ENCODE peak calls at places on chromosomes 5 and 9, in ten cellular contexts. One of them, this sample, is unnamed.

GRCh38 chr5:40547557-40547956 is 132.2 kb upstream of the PTGER4 start:
- DNase-seq in astrocyte of the cerebellum: no peak
- DNase-seq in cardiac fibroblast: no peak
- DNase-seq in GM12865: no peak
- DNase-seq in HL-60: no peak
- DNase-seq in fibroblast of mammary gland: no peak
- DNase-seq in tibial nerve: no peak
- DNase-seq in right cardiac atrium: no peak
- DNase-seq in BE2C: no peak
- DNase-seq in heart left ventricle: no peak
- DNase-seq in this sample: no peak

GRCh38 chr5:174453690-174454089 is 270.7 kb upstream of the MSX2 start:
- DNase-seq in tibial nerve: no peak
- DNase-seq in BE2C: peak; percentile 29
- DNase-seq in fibroblast of mammary gland: no peak
- DNase-seq in right cardiac atrium: no peak
- DNase-seq in GM12865: no peak
- DNase-seq in cardiac fibroblast: no peak
- DNase-seq in astrocyte of the cerebellum: no peak
- DNase-seq in HL-60: no peak
- DNase-seq in heart left ventricle: no peak
- DNase-seq in this sample: no peak

GRCh38 chr9:94655739-94656138 is 16.4 kb upstream of the FBP1 start:
- DNase-seq in HL-60: peak; percentile 20
- DNase-seq in tibial nerve: no peak
- DNase-seq in heart left ventricle: no peak
- DNase-seq in BE2C: no peak
- DNase-seq in fibroblast of mammary gland: no peak
- DNase-seq in right cardiac atrium: no peak
- DNase-seq in GM12865: no peak
- DNase-seq in cardiac fibroblast: no peak
- DNase-seq in astrocyte of the cerebellum: no peak
- DNase-seq in this sample: no peak

GRCh38 chr5:173882632-173883031 is 5.5 kb upstream of the CPEB4 start:
- DNase-seq in cardiac fibroblast: peak; percentile 58
- DNase-seq in HL-60: no peak
- DNase-seq in BE2C: no peak
- DNase-seq in right cardiac atrium: no peak
- DNase-seq in GM12865: no peak
- DNase-seq in astrocyte of the cerebellum: no peak
- DNase-seq in fibroblast of mammary gland: peak; percentile 27
- DNase-seq in tibial nerve: no peak
- DNase-seq in heart left ventricle: no peak
- DNase-seq in this sample: no peak

GRCh38 chr5:133423031-133423617 is 189.2 kb downstream of the FSTL4 start:
- DNase-seq in heart left ventricle: no peak
- DNase-seq in HL-60: no peak
- DNase-seq in fibroblast of mammary gland: no peak
- DNase-seq in astrocyte of the cerebellum: no peak
- DNase-seq in BE2C: no peak
- DNase-seq in GM12865: no peak
- DNase-seq in cardiac fibroblast: no peak
- DNase-seq in right cardiac atrium: no peak
- DNase-seq in tibial nerve: no peak
- DNase-seq in this sample: no peak

GRCh38 chr9:89996717-89997116 is 391.9 kb downstream of the GADD45G start:
- DNase-seq in right cardiac atrium: no peak
- DNase-seq in fibroblast of mammary gland: peak; percentile 20
- DNase-seq in GM12865: no peak
- DNase-seq in HL-60: no peak
- DNase-seq in tibial nerve: no peak
- DNase-seq in astrocyte of the cerebellum: no peak
- DNase-seq in cardiac fibroblast: no peak
- DNase-seq in BE2C: no peak
- DNase-seq in heart left ventricle: no peak
- DNase-seq in this sample: peak; percentile 44

GRCh38 chr5:58670620-58671019 is 87.7 kb downstream of the RAB3C start:
- DNase-seq in right cardiac atrium: no peak
- DNase-seq in astrocyte of the cerebellum: no peak
- DNase-seq in cardiac fibroblast: no peak
- DNase-seq in HL-60: no peak
- DNase-seq in tibial nerve: no peak
- DNase-seq in GM12865: no peak
- DNase-seq in fibroblast of mammary gland: no peak
- DNase-seq in heart left ventricle: no peak
- DNase-seq in BE2C: no peak
- DNase-seq in this sample: no peak

GRCh38 chr5:34709861-34710673 is 53.9 kb downstream of the RAI14 start:
- DNase-seq in tibial nerve: no peak
- DNase-seq in HL-60: no peak
- DNase-seq in astrocyte of the cerebellum: peak; percentile 95
- DNase-seq in cardiac fibroblast: peak; percentile 94
- DNase-seq in right cardiac atrium: no peak
- DNase-seq in GM12865: no peak
- DNase-seq in fibroblast of mammary gland: peak; percentile 84
- DNase-seq in BE2C: no peak
- DNase-seq in heart left ventricle: no peak
- DNase-seq in this sample: no peak

GRCh38 chr5:148939676-148940075 is 113.3 kb downstream of the ADRB2 start:
- DNase-seq in right cardiac atrium: no peak
- DNase-seq in heart left ventricle: no peak
- DNase-seq in cardiac fibroblast: no peak
- DNase-seq in fibroblast of mammary gland: peak; percentile 60
- DNase-seq in BE2C: no peak
- DNase-seq in HL-60: no peak
- DNase-seq in astrocyte of the cerebellum: peak; percentile 19
- DNase-seq in GM12865: no peak
- DNase-seq in tibial nerve: no peak
- DNase-seq in this sample: no peak

GRCh38 chr5:77645158-77645994 is 6.9 kb upstream of the OTP start:
- DNase-seq in right cardiac atrium: no peak
- DNase-seq in fibroblast of mammary gland: no peak
- DNase-seq in heart left ventricle: no peak
- DNase-seq in GM12865: peak; percentile 62
- DNase-seq in tibial nerve: no peak
- DNase-seq in HL-60: no peak
- DNase-seq in cardiac fibroblast: no peak
- DNase-seq in BE2C: peak; percentile 74
- DNase-seq in astrocyte of the cerebellum: no peak
- DNase-seq in this sample: no peak
- H3K4me3 ChIP-seq in right cardiac atrium: peak overlapping the region; percentile 56
- H3K4me3 ChIP-seq in fibroblast of mammary gland: no peak overlapping the region
- H3K4me3 ChIP-seq in heart left ventricle: no peak overlapping the region
- H3K4me3 ChIP-seq in GM12865: peak overlapping the region; percentile 62
- H3K4me3 ChIP-seq in tibial nerve: no peak overlapping the region
- H3K4me3 ChIP-seq in HL-60: peak overlapping the region; percentile 6
- H3K4me3 ChIP-seq in cardiac fibroblast: no peak overlapping the region
- H3K4me3 ChIP-seq in BE2C: peak overlapping the region; percentile 53
- H3K4me3 ChIP-seq in astrocyte of the cerebellum: no peak overlapping the region
- H3K4me3 ChIP-seq in this sample: peak overlapping the region; percentile 23

GRCh38 chr5:88877826-88878225 is 5.2 kb downstream of the MEF2C start:
- DNase-seq in tibial nerve: no peak
- DNase-seq in cardiac fibroblast: peak; percentile 90
- DNase-seq in astrocyte of the cerebellum: no peak
- DNase-seq in right cardiac atrium: no peak
- DNase-seq in fibroblast of mammary gland: peak; percentile 10
- DNase-seq in GM12865: no peak
- DNase-seq in HL-60: no peak
- DNase-seq in heart left ventricle: no peak
- DNase-seq in BE2C: no peak
- DNase-seq in this sample: no peak
- H3K4me3 ChIP-seq in tibial nerve: no peak overlapping the region
- H3K4me3 ChIP-seq in cardiac fibroblast: no peak overlapping the region
- H3K4me3 ChIP-seq in astrocyte of the cerebellum: no peak overlapping the region
- H3K4me3 ChIP-seq in right cardiac atrium: peak overlapping the region; percentile 26
- H3K4me3 ChIP-seq in fibroblast of mammary gland: no peak overlapping the region
- H3K4me3 ChIP-seq in GM12865: peak overlapping the region; percentile 94
- H3K4me3 ChIP-seq in HL-60: no peak overlapping the region
- H3K4me3 ChIP-seq in heart left ventricle: no peak overlapping the region
- H3K4me3 ChIP-seq in BE2C: no peak overlapping the region
- H3K4me3 ChIP-seq in this sample: peak overlapping the region; percentile 8

DNA sequence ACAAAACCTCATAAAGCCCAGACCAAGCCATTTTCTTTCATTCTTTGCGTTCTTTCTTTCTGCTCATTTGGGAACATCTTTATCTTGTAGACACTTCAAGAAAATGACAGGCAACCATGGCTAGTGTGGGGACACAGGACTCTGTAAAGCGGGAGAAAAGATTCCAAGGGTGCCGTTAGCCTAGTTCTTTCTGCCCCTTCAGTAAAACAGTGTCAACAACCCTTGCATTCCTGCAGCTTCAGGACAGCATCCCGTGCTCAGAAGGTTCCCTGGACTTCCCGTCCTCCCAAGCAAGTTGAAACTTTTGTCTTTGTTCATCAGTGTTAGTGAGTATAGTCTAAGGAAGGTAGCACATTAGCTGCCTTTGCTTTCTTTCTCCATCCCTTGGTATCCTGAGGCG is 41.9 kb downstream of the TAS2R1 start:
- DNase-seq in tibial nerve: no peak
- DNase-seq in astrocyte of the cerebellum: no peak
- DNase-seq in fibroblast of mammary gland: no peak
- DNase-seq in HL-60: no peak
- DNase-seq in right cardiac atrium: no peak
- DNase-seq in BE2C: no peak
- DNase-seq in GM12865: no peak
- DNase-seq in heart left ventricle: no peak
- DNase-seq in cardiac fibroblast: no peak
- DNase-seq in this sample: no peak
- H3K4me3 ChIP-seq in tibial nerve: no peak overlapping the region
- H3K4me3 ChIP-seq in astrocyte of the cerebellum: no peak overlapping the region
- H3K4me3 ChIP-seq in fibroblast of mammary gland: no peak overlapping the region
- H3K4me3 ChIP-seq in HL-60: no peak overlapping the region
- H3K4me3 ChIP-seq in right cardiac atrium: no peak overlapping the region
- H3K4me3 ChIP-seq in BE2C: no peak overlapping the region
- H3K4me3 ChIP-seq in GM12865: no peak overlapping the region
- H3K4me3 ChIP-seq in heart left ventricle: no peak overlapping the region
- H3K4me3 ChIP-seq in cardiac fibroblast: no peak overlapping the region
- H3K4me3 ChIP-seq in this sample: no peak overlapping the region

DNA sequence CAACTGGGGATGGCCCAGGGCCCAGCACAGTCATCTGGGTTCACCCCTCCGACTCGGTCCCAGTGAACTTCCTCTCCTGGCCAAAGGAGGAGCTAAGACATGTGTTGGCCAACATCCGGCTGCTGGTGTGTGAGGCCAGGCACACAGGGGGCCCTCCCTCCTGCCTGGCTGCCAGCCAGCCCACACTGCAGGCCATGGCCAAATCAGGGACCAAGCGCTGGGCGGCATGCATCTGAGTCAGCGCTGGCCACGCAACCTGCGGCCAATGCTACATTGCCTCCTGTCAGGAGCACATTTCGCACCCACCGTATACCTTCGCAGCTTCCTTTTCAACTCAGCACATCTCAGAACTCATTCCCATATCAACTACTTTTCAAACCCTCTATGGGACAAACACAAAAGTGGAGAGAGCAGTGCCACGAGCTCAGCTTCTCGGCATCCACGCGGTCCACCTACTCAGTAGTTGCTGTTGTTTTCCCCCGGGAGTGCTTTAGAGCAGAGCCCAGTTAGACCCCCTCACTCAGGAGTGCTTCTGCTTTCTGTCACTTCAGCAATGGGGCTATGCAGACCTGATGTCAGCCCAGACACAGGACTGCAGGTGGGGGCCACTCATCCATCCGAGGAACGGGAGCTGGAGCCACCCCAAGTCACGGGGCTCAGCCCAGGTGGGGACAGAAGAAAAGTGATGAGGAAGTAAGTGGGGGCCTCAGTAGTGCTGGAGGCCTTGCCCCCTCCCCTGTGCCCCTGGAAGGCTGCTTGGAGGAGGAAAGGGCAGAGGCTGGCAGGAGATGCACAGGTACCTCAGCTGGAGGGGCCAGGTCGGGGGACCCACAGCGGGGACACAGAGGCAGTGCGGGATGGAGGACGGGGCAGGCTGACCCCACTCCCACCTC is 13.9 kb downstream of the NINJ1 start:
- DNase-seq in tibial nerve: peak; percentile 86
- DNase-seq in astrocyte of the cerebellum: peak; percentile 90
- DNase-seq in HL-60: peak; percentile 99
- DNase-seq in heart left ventricle: peak; percentile 95
- DNase-seq in right cardiac atrium: peak; percentile 95
- DNase-seq in BE2C: peak; percentile 92
- DNase-seq in fibroblast of mammary gland: peak; percentile 94
- DNase-seq in GM12865: peak; percentile 86
- DNase-seq in cardiac fibroblast: peak; percentile 97
- DNase-seq in this sample: peak; percentile 95
- H3K4me3 ChIP-seq in tibial nerve: no peak overlapping the region
- H3K4me3 ChIP-seq in astrocyte of the cerebellum: no peak overlapping the region
- H3K4me3 ChIP-seq in HL-60: no peak overlapping the region
- H3K4me3 ChIP-seq in heart left ventricle: no peak overlapping the region
- H3K4me3 ChIP-seq in right cardiac atrium: no peak overlapping the region
- H3K4me3 ChIP-seq in BE2C: peak overlapping the region; percentile 36
- H3K4me3 ChIP-seq in fibroblast of mammary gland: no peak overlapping the region
- H3K4me3 ChIP-seq in GM12865: no peak overlapping the region
- H3K4me3 ChIP-seq in cardiac fibroblast: no peak overlapping the region
- H3K4me3 ChIP-seq in this sample: no peak overlapping the region

DNA sequence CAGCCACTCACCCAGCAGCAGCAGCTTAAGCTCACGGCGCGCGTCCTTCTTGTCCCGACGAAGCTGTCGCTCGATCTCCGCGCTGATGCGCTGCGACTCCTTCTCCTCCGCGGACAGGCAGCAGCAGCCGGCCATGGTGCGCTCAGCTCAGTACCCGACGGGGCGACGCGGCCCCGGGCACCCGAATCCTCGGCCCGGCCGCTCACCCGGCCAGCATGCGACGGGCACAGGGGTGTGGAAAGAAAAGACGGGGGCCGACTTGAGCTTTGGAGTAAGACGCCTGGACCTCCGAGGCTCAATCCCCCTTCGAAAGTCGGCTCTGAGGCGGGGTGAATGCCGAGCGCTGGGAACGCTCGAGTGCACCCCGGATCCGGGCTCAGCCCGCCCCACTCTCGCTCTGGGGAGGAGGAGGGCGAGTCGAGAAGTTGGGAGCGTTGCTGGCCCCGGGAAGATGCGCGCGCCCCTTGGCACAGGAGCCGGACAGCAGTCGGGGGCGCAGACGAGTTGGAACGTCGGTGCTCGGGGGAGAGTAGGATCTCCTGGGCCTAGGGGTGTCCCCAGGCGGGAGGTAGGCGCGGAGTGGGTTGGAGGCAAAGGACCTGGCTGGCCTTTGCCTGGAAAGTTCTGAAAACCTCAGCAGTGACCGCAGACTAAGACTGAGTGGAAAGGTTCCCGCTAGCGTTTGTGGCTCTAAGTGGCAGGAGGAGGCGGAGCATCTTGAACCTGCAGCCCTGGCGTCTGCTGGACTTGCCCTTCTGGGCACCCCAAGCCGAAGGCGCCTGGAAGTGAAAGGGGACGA is at the start of gene GNA14:
- DNase-seq in right cardiac atrium: peak; percentile 34
- DNase-seq in astrocyte of the cerebellum: no peak
- DNase-seq in BE2C: no peak
- DNase-seq in fibroblast of mammary gland: no peak
- DNase-seq in GM12865: no peak
- DNase-seq in tibial nerve: no peak
- DNase-seq in heart left ventricle: no peak
- DNase-seq in HL-60: peak; percentile 28
- DNase-seq in cardiac fibroblast: peak; percentile 36
- DNase-seq in this sample: peak; percentile 52
- H3K4me3 ChIP-seq in right cardiac atrium: peak within 1 kb of the TSS; percentile 55
- H3K4me3 ChIP-seq in astrocyte of the cerebellum: peak within 1 kb of the TSS; percentile 44
- H3K4me3 ChIP-seq in BE2C: no peak within 1 kb of the TSS
- H3K4me3 ChIP-seq in fibroblast of mammary gland: peak within 1 kb of the TSS; percentile 49
- H3K4me3 ChIP-seq in GM12865: no peak within 1 kb of the TSS
- H3K4me3 ChIP-seq in tibial nerve: peak within 1 kb of the TSS; percentile 45
- H3K4me3 ChIP-seq in heart left ventricle: peak within 1 kb of the TSS; percentile 48
- H3K4me3 ChIP-seq in HL-60: peak within 1 kb of the TSS; percentile 52
- H3K4me3 ChIP-seq in cardiac fibroblast: peak within 1 kb of the TSS; percentile 53
- H3K4me3 ChIP-seq in this sample: peak within 1 kb of the TSS; percentile 62

GRCh38 chr9:87706066-87706739 is 19.7 kb upstream of the CTSL start:
- DNase-seq in fibroblast of mammary gland: no peak
- DNase-seq in BE2C: no peak
- DNase-seq in astrocyte of the cerebellum: no peak
- DNase-seq in heart left ventricle: no peak
- DNase-seq in cardiac fibroblast: no peak
- DNase-seq in GM12865: no peak
- DNase-seq in tibial nerve: no peak
- DNase-seq in HL-60: no peak
- DNase-seq in right cardiac atrium: no peak
- DNase-seq in this sample: no peak
- H3K4me3 ChIP-seq in fibroblast of mammary gland: no peak overlapping the region
- H3K4me3 ChIP-seq in BE2C: no peak overlapping the region
- H3K4me3 ChIP-seq in astrocyte of the cerebellum: no peak overlapping the region
- H3K4me3 ChIP-seq in heart left ventricle: no peak overlapping the region
- H3K4me3 ChIP-seq in cardiac fibroblast: no peak overlapping the region
- H3K4me3 ChIP-seq in GM12865: no peak overlapping the region
- H3K4me3 ChIP-seq in tibial nerve: no peak overlapping the region
- H3K4me3 ChIP-seq in HL-60: no peak overlapping the region
- H3K4me3 ChIP-seq in right cardiac atrium: no peak overlapping the region
- H3K4me3 ChIP-seq in this sample: no peak overlapping the region